ENCODE peak calls at places on chromosomes 4 and X, in seven cellular contexts. M is left lung, U is transverse colon, Q is spleen, W is BE2C, Y is heart right ventricle, Z is cardiac fibroblast. S is an unnamed sample.

GRCh38 chr4:122542411-122543236 is 78.2 kb downstream of the IL21 start:
- DNase-seq in M (no peak), U (no peak), Q (no peak), W (no peak), Y (no peak), Z (peak), S (peak)

GRCh38 chr4:177480796-177481195 is 38.6 kb upstream of the AGA start:
- DNase-seq in M (no peak), U (no peak), Q (no peak), W (no peak), Y (no peak), Z (peak), S (peak)

GRCh38 chrX:13688772-13689518 is at the start of gene RAB9A:
- DNase-seq in M (peak), U (peak), Q (peak), W (peak), Y (peak), Z (peak), S (peak)

GRCh38 chr4:173289351-173289725 is 44.8 kb downstream of the HMGB2 start:
- DNase-seq in M (no peak), U (no peak), Q (no peak), W (no peak), Y (no peak), Z (no peak), S (no peak)

GRCh38 chr4:73740353-73740778 is at the start of gene CXCL8:
- DNase-seq in M (peak), U (peak), Q (no peak), W (no peak), Y (peak), Z (peak), S (peak)

GRCh38 chr4:118969359-118969758 is 80.7 kb downstream of the SYNPO2 start:
- DNase-seq in M (peak), U (peak), Q (no peak), W (peak), Y (peak), Z (peak), S (peak)

GRCh38 chr4:37430718-37431416 is 186.3 kb downstream of the NWD2 start:
- DNase-seq in M (no peak), U (peak), Q (no peak), W (no peak), Y (no peak), Z (no peak), S (no peak)

GRCh38 chr4:173231916-173232315 is 63.3 kb downstream of the GALNT7 start:
- DNase-seq in M (no peak), U (no peak), Q (no peak), W (no peak), Y (no peak), Z (peak), S (peak)

GRCh38 chr4:93469560-93469959 is 359.0 kb upstream of the ATOH1 start:
- DNase-seq in M (no peak), U (no peak), Q (no peak), W (no peak), Y (no peak), Z (no peak), S (no peak)

GRCh38 chrX:98289726-98290125 is 1406.0 kb downstream of the RPA4 start:
- DNase-seq in M (no peak), U (no peak), Q (no peak), W (no peak), Y (no peak), Z (no peak), S (no peak)

GRCh38 chr4:83334425-83335241 is at the start of gene HPSE:
- DNase-seq in M (peak), U (peak), Q (peak), W (peak), Y (peak), Z (peak), S (peak)

GRCh38 chr4:170741856-170742255 is 652.1 kb upstream of the AADAT start:
- DNase-seq in M (no peak), U (no peak), Q (no peak), W (no peak), Y (no peak), Z (no peak), S (peak)

GRCh38 chr4:163448541-163449203 is 24.9 kb downstream of the TKTL2 start:
- DNase-seq in M (no peak), U (no peak), Q (no peak), W (peak), Y (no peak), Z (peak), S (peak)

GRCh38 chrX:16577483-16578029 is 72.4 kb upstream of the S100G start:
- DNase-seq in M (no peak), U (no peak), Q (no peak), W (no peak), Y (no peak), Z (no peak), S (no peak)

GRCh38 chr4:7195546-7196282 is 3.4 kb downstream of the SORCS2 start:
- DNase-seq in M (peak), U (no peak), Q (no peak), W (peak), Y (no peak), Z (no peak), S (no peak)

GRCh38 chr4:89949782-89950387 is 55.2 kb downstream of the MMRN1 start:
- DNase-seq in M (no peak), U (no peak), Q (no peak), W (no peak), Y (no peak), Z (no peak), S (peak)

GRCh38 chr4:89957527-89957926 is 62.9 kb downstream of the MMRN1 start:
- DNase-seq in M (no peak), U (no peak), Q (no peak), W (no peak), Y (no peak), Z (no peak), S (no peak)

GRCh38 chr4:89954906-89955305 is 60.3 kb downstream of the MMRN1 start:
- DNase-seq in M (no peak), U (no peak), Q (no peak), W (no peak), Y (no peak), Z (no peak), S (no peak)

GRCh38 chr4:89952458-89952857 is 57.8 kb downstream of the MMRN1 start:
- DNase-seq in M (no peak), U (no peak), Q (no peak), W (no peak), Y (no peak), Z (no peak), S (no peak)
- H3K4me3 ChIP-seq in M (no peak), U (no peak), Q (no peak), W (no peak), Y (no peak), Z (no peak), S (no peak)

DNA sequence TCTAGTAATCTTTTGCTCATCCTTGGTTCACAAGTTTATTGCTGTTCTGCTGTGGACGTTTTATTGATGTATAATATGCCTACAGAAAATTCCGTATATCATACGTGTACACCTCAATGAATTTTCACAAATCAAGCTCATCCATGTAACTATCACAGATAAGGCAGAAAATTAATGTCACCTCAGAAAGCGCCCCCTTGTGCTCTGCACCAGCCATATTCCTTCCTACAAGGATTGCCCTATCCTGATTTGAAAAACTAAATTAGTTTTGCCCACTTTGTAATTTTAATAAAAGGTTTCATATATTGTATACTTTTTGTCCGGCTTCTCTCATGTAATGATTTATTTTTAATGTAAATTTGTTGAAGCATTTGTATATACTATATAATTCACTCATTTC is 390.8 kb downstream of the ADGRL3 start:
- DNase-seq in M (no peak), U (no peak), Q (no peak), W (no peak), Y (no peak), Z (peak), S (peak)
- TF ChIP-seq CTCF in M (no peak), U (peak), Q (no peak), W (peak), Y (no peak), Z (peak), S (no peak)

GRCh38 chrX:109624022-109624421 is 950 bp downstream of the KCNE5 start:
- DNase-seq in M (no peak), U (no peak), Q (no peak), W (no peak), Y (peak), Z (no peak), S (no peak)

GRCh38 chrX:109629310-109629709 is 4.3 kb upstream of the KCNE5 start:
- DNase-seq in M (no peak), U (no peak), Q (no peak), W (peak), Y (no peak), Z (peak), S (no peak)

GRCh38 chrX:109626637-109627036 is 1.7 kb upstream of the KCNE5 start:
- DNase-seq in M (no peak), U (no peak), Q (no peak), W (no peak), Y (no peak), Z (no peak), S (no peak)

GRCh38 chrX:109622270-109622669 is 2.7 kb downstream of the KCNE5 start:
- DNase-seq in M (no peak), U (no peak), Q (no peak), W (no peak), Y (peak), Z (no peak), S (no peak)

DNA sequence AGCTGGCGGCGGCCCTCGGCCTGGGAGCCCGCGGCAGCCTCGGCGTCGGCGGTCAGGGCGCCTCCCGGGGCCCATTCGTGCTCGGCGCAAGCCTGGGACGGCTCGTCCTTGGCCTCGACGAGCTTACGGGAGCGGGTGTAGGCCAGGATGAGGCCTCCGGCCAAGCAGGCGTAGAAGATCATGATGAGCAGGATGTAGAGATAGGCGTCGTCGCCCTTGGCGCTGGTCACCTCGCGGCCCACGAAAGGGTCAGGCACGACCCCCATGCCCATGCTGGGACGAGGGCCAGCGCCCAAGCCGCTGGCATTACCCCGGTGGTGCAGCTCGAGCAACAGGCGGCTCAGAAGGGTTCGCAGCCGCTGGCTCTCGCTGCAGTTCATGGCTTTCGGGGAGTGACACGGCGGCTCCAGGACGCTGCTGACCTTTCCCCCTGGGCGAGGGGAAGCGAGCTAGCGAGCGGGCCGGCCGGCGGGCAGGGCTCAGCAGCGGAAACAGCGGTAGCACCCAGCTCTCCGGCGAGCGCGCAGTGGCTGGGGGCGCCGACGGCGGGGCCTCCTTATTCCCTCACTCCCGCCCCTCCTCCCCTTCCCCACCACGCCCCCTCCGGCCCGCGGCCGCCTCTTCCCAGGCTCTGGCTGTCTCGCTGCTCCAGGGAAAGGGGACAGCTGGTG is at the start of gene KCNE5:
- DNase-seq in M (peak), U (no peak), Q (no peak), W (no peak), Y (peak), Z (no peak), S (no peak)
- H3K4me3 ChIP-seq in M (no peak), U (no peak), Q (no peak), W (no peak), Y (peak), Z (no peak), S (no peak)

GRCh38 chr4:39230462-39230861 is 48.1 kb downstream of the WDR19 start:
- DNase-seq in M (no peak), U (no peak), Q (no peak), W (no peak), Y (no peak), Z (no peak), S (no peak)
- TF ChIP-seq CTCF in M (no peak), U (no peak), Q (no peak), W (no peak), Y (no peak), Z (no peak), S (no peak)

GRCh38 chr4:182874946-182875345 is 42.2 kb downstream of the DCTD start:
- DNase-seq in M (no peak), U (no peak), Q (peak), W (no peak), Y (no peak), Z (no peak), S (no peak)

GRCh38 chr4:182873726-182874125 is 43.5 kb downstream of the DCTD start:
- DNase-seq in M (no peak), U (no peak), Q (peak), W (no peak), Y (no peak), Z (no peak), S (no peak)

GRCh38 chr4:182875471-182875870 is 41.7 kb downstream of the DCTD start:
- DNase-seq in M (no peak), U (no peak), Q (peak), W (no peak), Y (no peak), Z (no peak), S (no peak)

GRCh38 chr4:182872886-182873285 is 44.3 kb downstream of the DCTD start:
- DNase-seq in M (no peak), U (no peak), Q (peak), W (no peak), Y (no peak), Z (no peak), S (no peak)

DNA sequence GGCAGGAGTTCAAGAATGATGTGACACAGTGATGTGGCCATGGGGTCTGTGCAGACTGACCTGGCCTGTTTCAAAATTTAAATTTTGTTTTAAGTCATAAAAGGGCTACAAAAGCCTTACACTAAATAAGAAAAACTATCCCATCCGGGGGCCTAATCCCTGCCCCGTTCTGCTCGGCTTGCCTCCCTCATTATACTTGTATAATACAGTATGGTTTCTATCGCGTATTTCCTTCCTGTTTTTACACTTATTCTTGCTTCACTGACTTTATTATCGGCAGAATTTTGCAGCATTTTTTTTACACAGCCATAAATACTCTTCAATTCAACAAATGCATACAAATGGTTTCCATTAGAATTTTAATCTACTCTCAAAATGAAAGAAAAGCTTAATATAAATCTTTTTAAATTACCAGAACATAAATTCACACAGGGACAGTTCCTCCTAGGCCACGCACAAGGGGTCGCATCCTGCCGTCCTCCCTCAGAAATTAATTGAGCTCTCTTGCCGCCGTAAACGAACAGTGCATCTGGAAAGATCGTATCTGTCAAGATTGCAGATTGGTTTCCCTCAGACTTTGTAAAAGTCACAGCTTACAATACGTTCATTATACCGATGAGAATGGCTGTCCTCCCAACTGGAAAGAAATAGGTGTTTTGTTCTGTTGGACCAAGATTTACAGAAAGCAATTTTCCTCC is 42.9 kb downstream of the DCTD start:
- DNase-seq in M (no peak), U (no peak), Q (no peak), W (no peak), Y (no peak), Z (no peak), S (no peak)
- H3K4me3 ChIP-seq in M (no peak), U (no peak), Q (no peak), W (no peak), Y (no peak), Z (no peak), S (no peak)

GRCh38 chr4:2712261-2712842 is 43.8 kb downstream of the TNIP2 start:
- DNase-seq in M (no peak), U (no peak), Q (no peak), W (no peak), Y (no peak), Z (peak), S (no peak)

GRCh38 chr4:2714918-2715317 is 41.2 kb downstream of the TNIP2 start:
- DNase-seq in M (no peak), U (no peak), Q (no peak), W (no peak), Y (no peak), Z (peak), S (no peak)

GRCh38 chr4:2715426-2715825 is 40.7 kb downstream of the TNIP2 start:
- DNase-seq in M (peak), U (no peak), Q (no peak), W (no peak), Y (no peak), Z (no peak), S (no peak)

GRCh38 chr4:2713337-2713736 is 42.8 kb downstream of the TNIP2 start:
- DNase-seq in M (no peak), U (no peak), Q (no peak), W (no peak), Y (no peak), Z (no peak), S (no peak)

GRCh38 chr4:2714071-2714770 is 41.9 kb downstream of the TNIP2 start:
- DNase-seq in M (peak), U (no peak), Q (peak), W (peak), Y (peak), Z (peak), S (peak)
- TF ChIP-seq CTCF in M (no peak), U (no peak), Q (no peak), W (no peak), Y (no peak), Z (peak), S (no peak)

DNA sequence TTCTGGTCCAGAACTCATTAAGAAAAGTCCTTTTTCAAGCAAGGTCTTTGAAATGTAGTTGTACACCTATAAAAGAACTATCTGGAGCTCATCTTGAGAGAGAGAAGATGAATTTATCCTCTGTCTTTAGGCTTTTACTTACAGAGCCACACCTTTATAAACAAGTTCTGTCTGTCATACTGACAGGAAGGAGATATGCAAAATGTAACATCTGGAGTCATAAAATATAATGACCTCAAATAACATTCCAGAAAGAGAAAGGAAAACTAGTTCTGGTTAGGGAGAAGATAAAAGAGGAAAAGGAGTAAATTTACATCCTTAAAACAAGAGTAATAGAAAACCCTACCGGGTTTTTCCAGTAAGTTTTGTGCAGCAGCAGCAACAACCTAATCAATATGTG is 1.3 kb downstream of the INPP4B start:
- DNase-seq in M (no peak), U (no peak), Q (no peak), W (no peak), Y (no peak), Z (no peak), S (no peak)
- H3K4me3 ChIP-seq in M (no peak), U (no peak), Q (peak), W (no peak), Y (peak), Z (no peak), S (no peak)

DNA sequence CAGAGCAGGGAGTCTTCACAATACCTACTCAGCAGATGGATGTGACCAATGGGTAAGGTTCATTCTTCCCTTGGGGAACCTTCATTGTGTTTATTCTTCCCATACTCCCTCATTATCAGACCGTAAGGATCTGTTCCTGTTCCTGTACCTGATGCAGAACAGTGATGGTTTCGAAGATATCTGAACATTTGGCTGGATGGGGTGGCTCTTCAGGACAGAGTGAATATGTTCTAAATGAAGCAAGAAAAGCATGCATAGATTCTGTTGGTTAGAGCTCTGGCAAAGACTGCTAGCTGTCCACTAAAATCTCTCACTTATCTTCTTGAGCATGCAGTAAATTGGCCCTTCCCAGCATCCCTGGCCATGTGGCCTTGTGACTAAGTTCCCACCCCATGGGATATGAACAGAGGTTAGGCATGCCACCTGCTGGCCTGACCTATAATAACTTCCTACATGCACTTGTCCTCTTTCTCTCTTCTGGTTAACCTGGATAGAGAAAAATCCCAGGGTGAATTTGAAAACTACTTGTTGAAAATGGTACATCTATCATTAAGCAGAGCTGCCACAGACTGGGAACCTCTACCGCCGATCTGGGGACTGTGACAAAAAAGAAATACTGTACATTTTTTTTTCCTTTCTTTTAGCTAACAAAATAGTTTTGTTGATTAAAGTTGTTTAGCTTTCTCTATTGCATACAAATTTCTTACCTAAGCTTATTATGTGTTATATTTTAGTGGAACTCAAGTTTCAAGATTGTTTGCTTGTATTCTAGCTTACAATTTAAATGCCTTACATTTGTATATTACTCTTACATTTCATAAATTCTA is 60.0 kb upstream of the BANK1 start:
- DNase-seq in M (peak), U (peak), Q (peak), W (peak), Y (peak), Z (peak), S (peak)
- TF ChIP-seq CTCF in M (peak), U (peak), Q (peak), W (peak), Y (peak), Z (peak), S (peak)

S was measured in bronchial epithelial cell.